ENCODE peak calls at places on chromosomes 12 and 14, in seven cellular contexts. M, X, G, Y, A, C and P are unnamed samples.

GRCh38 chr14:60777856-60778578 is 43.5 kb downstream of the MNAT1 start:
- DNase-seq in C (no peak), X (no peak), A (peak), M (no peak), Y (no peak), G (no peak), P (no peak)

GRCh38 chr14:57274551-57274950 is 5.8 kb downstream of the AP5M1 start:
- DNase-seq in C (no peak), A (peak), M (no peak), Y (no peak), X (no peak), G (no peak), P (no peak)

GRCh38 chr14:102625564-102626296 is 33.3 kb downstream of the RCOR1 start:
- DNase-seq in Y (no peak), G (no peak), X (no peak), C (no peak), M (no peak), A (no peak), P (no peak)

GRCh38 chr12:65152586-65152985 is 16.8 kb upstream of the LEMD3 start:
- DNase-seq in Y (no peak), G (no peak), M (no peak), C (no peak), A (no peak), X (no peak), P (no peak)

GRCh38 chr12:113980537-113981337 is 14.6 kb upstream of the RBM19 start:
- DNase-seq in G (no peak), C (no peak), A (peak), X (no peak), M (peak), Y (no peak), P (no peak)

GRCh38 chr12:14769837-14770494 is 33.3 kb downstream of the WBP11 start:
- DNase-seq in A (peak), X (peak), C (peak), Y (peak), G (peak), M (peak), P (no peak)

GRCh38 chr14:94801225-94801624 is 31.3 kb upstream of the GSC start:
- DNase-seq in M (no peak), C (no peak), A (no peak), G (no peak), Y (no peak), X (no peak), P (peak)

GRCh38 chr12:110744176-110744575 is 1.5 kb upstream of the PPP1CC start:
- DNase-seq in A (peak), Y (no peak), M (no peak), C (no peak), G (no peak), X (peak), P (peak)

GRCh38 chr14:61514006-61514830 is 181.1 kb upstream of the HIF1A start:
- DNase-seq in G (no peak), M (no peak), A (no peak), X (no peak), C (no peak), Y (no peak), P (no peak)

GRCh38 chr14:50060871-50061663 is 55.3 kb downstream of the VCPKMT start:
- DNase-seq in Y (peak), G (no peak), M (no peak), A (peak), C (peak), X (peak), P (peak)

GRCh38 chr12:126369487-126370463 is 1304.5 kb downstream of the AACS start:
- DNase-seq in M (no peak), Y (no peak), C (no peak), A (no peak), X (no peak), G (no peak), P (no peak)

GRCh38 chr12:97140355-97140754 is 233.3 kb downstream of the NEDD1 start:
- DNase-seq in X (no peak), M (no peak), G (no peak), C (no peak), Y (no peak), A (no peak), P (no peak)

GRCh38 chr12:97132270-97132669 is 225.2 kb downstream of the NEDD1 start:
- DNase-seq in A (no peak), G (no peak), C (no peak), Y (no peak), M (no peak), X (no peak), P (no peak)

GRCh38 chr12:97131220-97131981 is 224.3 kb downstream of the NEDD1 start:
- DNase-seq in M (no peak), A (no peak), X (no peak), G (no peak), C (no peak), Y (no peak), P (no peak)

GRCh38 chr12:97134495-97134894 is 227.4 kb downstream of the NEDD1 start:
- DNase-seq in G (no peak), A (no peak), M (no peak), Y (no peak), C (no peak), X (no peak), P (no peak)
- TF ChIP-seq CTCF in G (no peak), A (no peak), M (peak), Y (no peak), C (no peak), X (no peak), P (no peak)

DNA sequence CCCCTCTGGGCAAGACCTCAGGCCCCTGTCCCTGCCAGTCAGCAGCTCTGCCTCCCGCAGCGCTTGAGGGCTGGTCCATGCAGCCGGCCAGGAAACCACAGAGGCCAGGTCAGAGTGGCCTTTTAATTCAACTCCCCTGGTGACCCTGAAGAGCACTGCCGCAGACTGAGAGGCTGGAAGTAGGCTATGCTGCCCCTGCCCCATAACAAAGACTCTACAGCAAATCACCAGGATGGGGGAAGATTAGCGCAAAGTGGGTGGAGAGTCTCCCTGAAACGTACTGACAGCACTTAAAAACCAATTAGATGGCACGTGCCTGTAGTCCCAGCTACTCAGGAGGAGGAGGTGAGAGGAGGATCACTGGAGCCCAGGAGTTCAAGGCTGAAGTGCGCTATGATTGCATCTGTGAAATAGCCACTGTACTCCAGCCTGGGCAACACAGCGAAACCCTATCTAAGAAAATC is 70.5 kb downstream of the ITPK1 start:
- DNase-seq in M (no peak), Y (peak), A (no peak), C (no peak), G (no peak), X (no peak), P (no peak)
- H3K27ac ChIP-seq in M (no peak), Y (peak), A (no peak), C (no peak), G (peak), X (no peak), P (peak)

DNA sequence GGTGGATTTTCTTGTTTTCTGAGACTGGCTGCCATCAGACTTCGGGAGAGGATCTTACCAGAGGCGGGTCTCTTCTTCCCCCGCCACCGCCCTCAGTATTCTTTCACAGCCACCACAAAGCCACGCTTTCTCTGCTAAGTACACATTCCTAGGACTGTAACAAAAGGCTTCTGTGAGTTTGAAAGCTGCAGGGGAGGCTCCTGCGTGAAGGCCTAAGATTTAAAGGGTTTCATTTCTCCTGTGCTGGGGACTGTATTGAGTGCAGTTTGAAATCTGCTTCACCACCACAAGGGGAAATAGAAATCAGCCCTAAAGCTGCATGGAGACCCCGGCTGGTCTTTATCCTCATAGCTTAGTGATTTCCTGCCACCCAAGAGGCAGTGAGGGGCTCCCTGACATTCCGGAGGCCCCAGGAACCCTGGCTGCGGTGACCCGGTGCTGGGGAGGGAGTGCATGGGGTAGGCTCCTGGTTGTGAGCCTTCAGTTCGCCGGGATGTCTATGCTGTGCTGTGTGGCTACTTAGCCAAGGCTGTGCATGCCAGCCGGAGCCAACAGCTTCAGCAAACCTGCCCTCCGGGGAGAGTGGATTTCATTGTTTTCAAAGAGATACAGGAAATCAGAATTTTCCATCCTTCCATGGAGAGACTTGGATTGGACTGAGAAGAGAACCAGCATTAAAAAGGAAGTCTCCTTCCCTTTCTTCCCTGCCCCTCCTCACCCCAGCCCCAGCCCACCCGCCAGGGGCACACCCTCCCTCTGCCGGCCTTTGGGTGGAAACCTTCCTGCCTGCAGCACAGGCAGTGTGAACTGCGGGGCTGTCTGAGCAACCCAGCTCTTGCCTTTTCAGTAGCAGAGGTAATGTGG is 163.3 kb downstream of the ETV6 start:
- DNase-seq in C (peak), G (no peak), X (no peak), Y (peak), A (no peak), M (peak), P (no peak)
- TF ChIP-seq CTCF in C (no peak), G (no peak), X (peak), Y (peak), A (peak), M (peak), P (no peak)

DNA sequence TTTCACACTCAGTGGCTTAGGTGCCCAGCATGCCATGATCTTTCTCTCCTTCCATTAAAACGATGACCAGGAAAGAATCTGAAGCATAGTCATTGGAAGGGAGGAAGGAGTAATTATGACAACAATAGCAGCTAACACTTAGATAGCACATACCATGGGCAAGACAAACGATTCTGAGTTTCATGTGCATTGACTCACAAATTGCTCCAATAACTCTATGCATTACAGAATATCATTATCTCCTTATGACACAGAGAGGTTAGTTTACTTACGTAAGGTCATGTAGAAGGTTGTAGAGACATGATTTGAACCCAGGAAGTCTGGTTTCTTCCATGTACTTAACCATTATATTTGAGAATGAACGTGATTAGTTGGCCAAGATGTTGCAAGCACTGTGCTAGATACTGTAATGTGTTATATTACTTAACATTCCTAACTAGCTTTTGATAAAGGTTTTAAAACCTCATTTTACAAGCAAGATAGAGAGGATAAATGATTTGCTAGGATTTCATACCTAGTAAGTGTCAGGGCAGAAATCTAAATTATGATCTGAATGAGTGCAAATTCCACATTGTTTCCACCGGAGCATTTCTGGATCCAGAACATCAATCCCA is 162.4 kb downstream of the CAND1 start:
- DNase-seq in M (no peak), A (no peak), G (no peak), X (no peak), C (no peak), Y (no peak), P (no peak)
- H3K27ac ChIP-seq in M (no peak), A (no peak), G (peak), X (peak), C (peak), Y (peak), P (no peak)

DNA sequence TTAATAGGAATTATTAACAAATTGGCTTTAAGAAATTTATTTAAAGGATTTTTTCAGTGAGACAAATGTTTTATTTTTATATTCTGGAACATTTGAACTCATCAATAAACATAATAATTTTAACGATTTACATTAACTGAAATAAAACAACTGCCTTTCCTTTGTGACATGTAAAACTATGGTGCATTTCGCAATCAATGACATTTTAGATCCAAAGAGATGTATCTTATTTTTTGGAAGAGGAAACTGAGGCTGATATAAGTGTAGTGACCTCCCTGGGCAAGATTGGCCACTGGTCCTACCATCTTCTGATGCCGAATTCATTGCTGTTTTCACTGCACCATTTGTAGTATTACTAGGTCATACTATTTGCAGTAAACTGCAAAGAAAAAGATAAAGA is 2.5 kb upstream of the RNU6-8 start:
- DNase-seq in C (no peak), X (no peak), G (no peak), M (no peak), A (no peak), Y (no peak), P (no peak)
- TF ChIP-seq CTCF in C (no peak), X (no peak), G (no peak), M (no peak), A (no peak), Y (no peak), P (no peak)

GRCh38 chr12:24719293-24719721 is 229.6 kb downstream of the BCAT1 start:
- DNase-seq in M (no peak), X (no peak), Y (no peak), A (peak), C (no peak), G (no peak), P (no peak)
- H3K27ac ChIP-seq in M (no peak), X (no peak), Y (no peak), A (peak), C (no peak), G (no peak), P (no peak)

DNA sequence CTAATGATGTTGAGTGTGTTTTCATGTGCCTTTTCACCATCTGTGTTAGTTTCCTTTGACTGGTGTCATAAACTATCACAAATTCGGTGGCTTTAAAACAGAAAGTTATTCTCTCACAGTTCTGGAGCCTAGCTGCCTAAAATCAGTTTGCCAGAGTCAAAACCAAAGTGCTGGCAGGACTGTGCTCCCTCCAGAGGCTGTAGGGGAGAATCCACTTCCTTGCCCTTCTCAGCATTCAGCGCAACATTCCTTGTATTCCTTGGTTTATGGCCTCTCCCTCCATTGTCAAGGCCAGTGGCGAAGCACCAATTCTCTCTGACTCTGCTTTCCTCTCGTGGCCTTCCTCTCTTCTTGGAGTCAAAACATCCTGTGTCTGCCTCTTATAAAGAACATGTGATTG is 174.2 kb upstream of the PDE3A start:
- DNase-seq in C (no peak), M (no peak), A (no peak), G (no peak), X (no peak), Y (no peak), P (no peak)
- TF ChIP-seq CTCF in C (no peak), M (peak), A (peak), G (peak), X (peak), Y (no peak), P (no peak)